ENCODE peak calls at places on chromosomes 5 and 9, in six cellular contexts. One of them, this sample, is unnamed.

GRCh38 chr9:18973348-18973747 is 59.7 kb downstream of the SAXO1 start:
- DNase-seq in NCI-H774: no peak
- DNase-seq in psoas muscle: no peak
- DNase-seq in coronary artery: no peak
- DNase-seq in cardiac muscle cell: no peak
- DNase-seq in AG20443: no peak
- DNase-seq in this sample: no peak

GRCh38 chr9:124873664-124874063 is 11.7 kb downstream of the ARPC5L start:
- DNase-seq in NCI-H774: no peak
- DNase-seq in psoas muscle: no peak
- DNase-seq in coronary artery: no peak
- DNase-seq in cardiac muscle cell: no peak
- DNase-seq in AG20443: no peak
- DNase-seq in this sample: no peak

GRCh38 chr5:67680109-67680508 is 483.5 kb upstream of the CD180 start:
- DNase-seq in NCI-H774: no peak
- DNase-seq in psoas muscle: no peak
- DNase-seq in coronary artery: no peak
- DNase-seq in cardiac muscle cell: no peak
- DNase-seq in AG20443: peak; percentile 11
- DNase-seq in this sample: no peak

GRCh38 chr5:68739752-68740151 is 354.1 kb upstream of the SLC30A5 start:
- DNase-seq in NCI-H774: no peak
- DNase-seq in psoas muscle: no peak
- DNase-seq in coronary artery: no peak
- DNase-seq in cardiac muscle cell: no peak
- DNase-seq in AG20443: no peak
- DNase-seq in this sample: no peak

GRCh38 chr9:91726406-91727100 is 223.5 kb downstream of the ROR2 start:
- DNase-seq in NCI-H774: no peak
- DNase-seq in psoas muscle: no peak
- DNase-seq in coronary artery: no peak
- DNase-seq in cardiac muscle cell: no peak
- DNase-seq in AG20443: no peak
- DNase-seq in this sample: no peak

GRCh38 chr5:2038337-2039179 is 155.8 kb upstream of the IRX4 start:
- DNase-seq in NCI-H774: peak; percentile 80
- DNase-seq in psoas muscle: peak; percentile 69
- DNase-seq in coronary artery: no peak
- DNase-seq in cardiac muscle cell: peak; percentile 46
- DNase-seq in AG20443: peak; percentile 94
- DNase-seq in this sample: peak; percentile 90

GRCh38 chr9:27540537-27540936 is 10.9 kb upstream of the MOB3B start:
- DNase-seq in NCI-H774: no peak
- DNase-seq in psoas muscle: no peak
- DNase-seq in coronary artery: no peak
- DNase-seq in cardiac muscle cell: peak; percentile 36
- DNase-seq in AG20443: no peak
- DNase-seq in this sample: no peak

GRCh38 chr5:95669540-95669939 is 13.3 kb downstream of the SPATA9 start:
- DNase-seq in NCI-H774: no peak
- DNase-seq in psoas muscle: peak; percentile 76
- DNase-seq in coronary artery: no peak
- DNase-seq in cardiac muscle cell: peak; percentile 95
- DNase-seq in AG20443: peak; percentile 94
- DNase-seq in this sample: no peak

GRCh38 chr9:110257971-110258370 is 1.7 kb upstream of the TXN start:
- DNase-seq in NCI-H774: no peak
- DNase-seq in psoas muscle: no peak
- DNase-seq in coronary artery: no peak
- DNase-seq in cardiac muscle cell: no peak
- DNase-seq in AG20443: no peak
- DNase-seq in this sample: no peak